ENCODE peak calls at places on chromosome 22, in five cellular contexts. One of them, this sample, is unnamed. For H3K27me3, the result is how much of the 10 kb centered on the place peaks cover.

GRCh38 chr22:37205046-37205445 is 7.2 kb downstream of the SSTR3 start:
- DNase-seq in prostate gland: no peak
- DNase-seq in naive thymus-derived CD4-positive, alpha-beta T cell: no peak
- DNase-seq in dorsolateral prefrontal cortex: no peak
- DNase-seq in CD8-positive, alpha-beta T cell: no peak
- DNase-seq in this sample: no peak

GRCh38 chr22:37173709-37174108 is 14.3 kb downstream of the C1QTNF6 start:
- DNase-seq in prostate gland: no peak
- DNase-seq in CD8-positive, alpha-beta T cell: no peak
- DNase-seq in dorsolateral prefrontal cortex: no peak
- DNase-seq in naive thymus-derived CD4-positive, alpha-beta T cell: no peak
- DNase-seq in this sample: no peak

GRCh38 chr22:31818481-31819392 is 64.9 kb downstream of the DEPDC5 start:
- DNase-seq in dorsolateral prefrontal cortex: no peak
- DNase-seq in CD8-positive, alpha-beta T cell: no peak
- DNase-seq in prostate gland: no peak
- DNase-seq in naive thymus-derived CD4-positive, alpha-beta T cell: no peak
- DNase-seq in this sample: no peak

GRCh38 chr22:23894710-23895598 is 771 bp downstream of the MIF start:
- DNase-seq in dorsolateral prefrontal cortex: peak
- DNase-seq in naive thymus-derived CD4-positive, alpha-beta T cell: peak
- DNase-seq in prostate gland: peak
- DNase-seq in CD8-positive, alpha-beta T cell: peak
- DNase-seq in this sample: peak

GRCh38 chr22:25193130-25193529 is 6.5 kb upstream of the CRYBB3 start:
- DNase-seq in prostate gland: no peak
- DNase-seq in CD8-positive, alpha-beta T cell: no peak
- DNase-seq in naive thymus-derived CD4-positive, alpha-beta T cell: no peak
- DNase-seq in dorsolateral prefrontal cortex: no peak
- DNase-seq in this sample: no peak

GRCh38 chr22:47225931-47226633 is 463.6 kb downstream of the TBC1D22A start:
- DNase-seq in naive thymus-derived CD4-positive, alpha-beta T cell: no peak
- DNase-seq in dorsolateral prefrontal cortex: peak
- DNase-seq in CD8-positive, alpha-beta T cell: no peak
- DNase-seq in prostate gland: no peak
- DNase-seq in this sample: no peak

GRCh38 chr22:17119481-17120202 is 1.5 kb downstream of the TMEM121B start:
- DNase-seq in dorsolateral prefrontal cortex: no peak
- DNase-seq in naive thymus-derived CD4-positive, alpha-beta T cell: no peak
- DNase-seq in CD8-positive, alpha-beta T cell: no peak
- DNase-seq in prostate gland: no peak
- DNase-seq in this sample: no peak

GRCh38 chr22:29773233-29773632 is 6.1 kb downstream of the UQCR10 start:
- DNase-seq in dorsolateral prefrontal cortex: no peak
- DNase-seq in CD8-positive, alpha-beta T cell: no peak
- DNase-seq in naive thymus-derived CD4-positive, alpha-beta T cell: no peak
- DNase-seq in prostate gland: no peak
- DNase-seq in this sample: no peak

GRCh38 chr22:42906605-42907338 is 49.7 kb upstream of the ARFGAP3 start:
- DNase-seq in naive thymus-derived CD4-positive, alpha-beta T cell: no peak
- DNase-seq in prostate gland: no peak
- DNase-seq in dorsolateral prefrontal cortex: peak
- DNase-seq in CD8-positive, alpha-beta T cell: no peak
- DNase-seq in this sample: no peak
- H3K27ac ChIP-seq in naive thymus-derived CD4-positive, alpha-beta T cell: no peak
- H3K27ac ChIP-seq in prostate gland: peak
- H3K27ac ChIP-seq in dorsolateral prefrontal cortex: peak
- H3K27ac ChIP-seq in CD8-positive, alpha-beta T cell: no peak
- H3K27ac ChIP-seq in this sample: no peak

GRCh38 chr22:50527921-50528681 is 1.7 kb downstream of the TYMP start:
- DNase-seq in dorsolateral prefrontal cortex: no peak
- DNase-seq in prostate gland: no peak
- DNase-seq in naive thymus-derived CD4-positive, alpha-beta T cell: no peak
- DNase-seq in CD8-positive, alpha-beta T cell: no peak
- DNase-seq in this sample: no peak
- H3K27me3 ChIP-seq in dorsolateral prefrontal cortex: under half
- H3K27me3 ChIP-seq in prostate gland: under half
- H3K27me3 ChIP-seq in naive thymus-derived CD4-positive, alpha-beta T cell: under half
- H3K27me3 ChIP-seq in CD8-positive, alpha-beta T cell: under half
- H3K27me3 ChIP-seq in this sample: under half

DNA sequence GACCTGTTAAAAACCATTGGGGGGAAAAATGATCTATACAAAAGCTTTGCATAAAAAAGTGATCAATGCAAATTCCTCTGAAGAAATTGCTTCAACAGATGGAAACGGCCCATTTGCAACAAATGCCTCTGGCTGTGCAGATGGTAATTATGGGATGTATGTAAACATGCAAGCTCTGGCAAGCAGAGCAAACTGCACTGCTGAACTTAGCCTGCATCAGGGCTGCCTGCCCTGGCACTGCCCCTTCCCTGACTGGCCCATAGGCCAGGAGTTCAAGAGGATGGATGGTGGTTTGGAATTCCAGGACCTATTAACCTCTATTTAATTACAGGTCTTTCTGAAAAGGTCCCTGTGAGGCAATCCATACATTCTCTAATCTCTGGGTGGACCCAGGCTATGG is 388.7 kb downstream of the MIAT start:
- DNase-seq in CD8-positive, alpha-beta T cell: no peak
- DNase-seq in dorsolateral prefrontal cortex: no peak
- DNase-seq in naive thymus-derived CD4-positive, alpha-beta T cell: no peak
- DNase-seq in prostate gland: no peak
- DNase-seq in this sample: no peak
- H3K27ac ChIP-seq in CD8-positive, alpha-beta T cell: no peak
- H3K27ac ChIP-seq in dorsolateral prefrontal cortex: no peak
- H3K27ac ChIP-seq in naive thymus-derived CD4-positive, alpha-beta T cell: no peak
- H3K27ac ChIP-seq in prostate gland: no peak
- H3K27ac ChIP-seq in this sample: no peak

DNA sequence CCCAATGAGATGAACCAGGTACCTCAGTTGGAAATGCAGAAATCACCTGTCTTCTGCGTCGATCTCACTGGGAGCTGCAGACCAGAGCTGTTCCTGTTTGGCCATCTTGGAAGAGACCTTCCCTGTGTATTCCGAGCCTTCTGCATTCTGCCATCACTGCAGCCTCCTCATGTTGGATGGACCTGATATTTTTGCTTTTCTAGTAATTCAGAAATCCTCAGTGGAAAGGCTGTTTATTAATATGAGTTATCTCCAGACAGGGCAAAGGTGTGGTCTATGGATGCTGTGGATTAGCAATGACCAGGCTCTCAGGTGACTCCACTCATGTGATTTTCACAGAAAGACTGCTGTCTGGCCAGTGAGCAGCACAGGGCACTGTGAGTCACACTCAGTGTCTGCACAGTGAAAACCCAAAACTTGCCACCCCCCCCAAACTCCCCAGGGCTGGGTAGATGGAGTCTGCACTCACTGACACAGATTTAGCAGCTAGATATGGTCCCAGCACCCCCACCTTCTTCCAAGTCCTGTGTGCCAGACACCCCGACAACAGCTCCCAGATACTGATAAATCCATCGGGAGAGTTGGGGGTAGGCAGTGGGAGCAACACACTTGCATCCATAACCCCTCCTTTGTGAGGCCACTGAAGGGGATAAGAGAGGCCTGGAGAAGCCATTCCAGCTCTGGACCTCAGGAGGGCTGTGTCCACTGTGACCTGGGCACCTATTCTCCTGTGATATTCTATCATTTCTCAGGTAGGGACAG is 75.2 kb upstream of the TOP3B start:
- DNase-seq in dorsolateral prefrontal cortex: no peak
- DNase-seq in naive thymus-derived CD4-positive, alpha-beta T cell: no peak
- DNase-seq in CD8-positive, alpha-beta T cell: no peak
- DNase-seq in prostate gland: no peak
- DNase-seq in this sample: no peak
- H3K27me3 ChIP-seq in dorsolateral prefrontal cortex: under half
- H3K27me3 ChIP-seq in naive thymus-derived CD4-positive, alpha-beta T cell: under half
- H3K27me3 ChIP-seq in CD8-positive, alpha-beta T cell: under half
- H3K27me3 ChIP-seq in prostate gland: under half
- H3K27me3 ChIP-seq in this sample: under half

GRCh38 chr22:19533049-19533626 is 8.9 kb upstream of the CLDN5 start:
- DNase-seq in dorsolateral prefrontal cortex: no peak
- DNase-seq in CD8-positive, alpha-beta T cell: no peak
- DNase-seq in naive thymus-derived CD4-positive, alpha-beta T cell: no peak
- DNase-seq in prostate gland: no peak
- DNase-seq in this sample: no peak

GRCh38 chr22:19533857-19534256 is 9.6 kb upstream of the CLDN5 start:
- DNase-seq in CD8-positive, alpha-beta T cell: no peak
- DNase-seq in prostate gland: no peak
- DNase-seq in naive thymus-derived CD4-positive, alpha-beta T cell: no peak
- DNase-seq in dorsolateral prefrontal cortex: no peak
- DNase-seq in this sample: no peak

GRCh38 chr22:19527321-19527721 is 3.1 kb upstream of the CLDN5 start:
- DNase-seq in prostate gland: no peak
- DNase-seq in CD8-positive, alpha-beta T cell: no peak
- DNase-seq in dorsolateral prefrontal cortex: no peak
- DNase-seq in naive thymus-derived CD4-positive, alpha-beta T cell: no peak
- DNase-seq in this sample: no peak

GRCh38 chr22:19527861-19528417 is 3.7 kb upstream of the CLDN5 start:
- DNase-seq in naive thymus-derived CD4-positive, alpha-beta T cell: no peak
- DNase-seq in dorsolateral prefrontal cortex: no peak
- DNase-seq in prostate gland: no peak
- DNase-seq in CD8-positive, alpha-beta T cell: no peak
- DNase-seq in this sample: no peak

GRCh38 chr22:19530751-19531150 is 6.5 kb upstream of the CLDN5 start:
- DNase-seq in dorsolateral prefrontal cortex: no peak
- DNase-seq in prostate gland: no peak
- DNase-seq in CD8-positive, alpha-beta T cell: no peak
- DNase-seq in naive thymus-derived CD4-positive, alpha-beta T cell: no peak
- DNase-seq in this sample: no peak
- H3K27ac ChIP-seq in dorsolateral prefrontal cortex: no peak
- H3K27ac ChIP-seq in prostate gland: no peak
- H3K27ac ChIP-seq in CD8-positive, alpha-beta T cell: no peak
- H3K27ac ChIP-seq in naive thymus-derived CD4-positive, alpha-beta T cell: no peak
- H3K27ac ChIP-seq in this sample: no peak